ENCODE peak calls at places on chromosomes 2 and 18, in six cellular contexts. C is iPS DF 6.9; S is breast epithelium; Q is CD8-positive, alpha-beta T cell; M is A673; E is neural progenitor cell. Z is an unnamed sample.

GRCh38 chr2:239858179-239858578 is 167.0 kb downstream of the NDUFA10 start:
- DNase-seq in C (no peak), E (peak; percentile 84), Q (no peak), M (no peak), S (no peak), Z (no peak)

GRCh38 chr2:230671117-230671516 is 41.5 kb upstream of the CAB39 start:
- DNase-seq in S (no peak), M (no peak), Q (no peak), E (no peak), C (no peak), Z (no peak)

GRCh38 chr18:12485479-12486105 is 77.9 kb downstream of the PRELID3A start:
- DNase-seq in C (no peak), Q (no peak), E (no peak), S (no peak), M (no peak), Z (no peak)

GRCh38 chr2:72973566-72974435 is 56.5 kb downstream of the EMX1 start:
- DNase-seq in M (peak; percentile 81), E (peak; percentile 89), C (peak; percentile 58), Q (no peak), S (no peak), Z (peak; percentile 96)

GRCh38 chr2:218805627-218806026 is 23.7 kb downstream of the CYP27A1 start:
- DNase-seq in C (no peak), S (peak; percentile 17), E (no peak), M (peak; percentile 55), Q (no peak), Z (no peak)

GRCh38 chr2:45992746-45993475 is 304.3 kb upstream of the EPAS1 start:
- DNase-seq in C (no peak), Q (no peak), E (no peak), S (no peak), M (no peak), Z (no peak)

GRCh38 chr2:172311921-172312345 is 115.5 kb upstream of the ITGA6 start:
- DNase-seq in Q (no peak), S (peak; percentile 24), C (no peak), M (no peak), E (no peak), Z (peak; percentile 71)

GRCh38 chr18:69757733-69758132 is 189.9 kb downstream of the CD226 start:
- DNase-seq in S (no peak), Q (no peak), M (peak; percentile 25), E (peak; percentile 23), C (peak; percentile 20), Z (no peak)

GRCh38 chr2:79512442-79513401 is at the start of gene CTNNA2:
- DNase-seq in M (peak; percentile 77), C (peak; percentile 68), Q (no peak), S (no peak), E (peak; percentile 98), Z (peak; percentile 98)

GRCh38 chr2:37890893-37891495 is 34.1 kb upstream of the RMDN2 start:
- DNase-seq in M (peak; percentile 76), E (peak; percentile 87), Q (peak; percentile 27), S (peak; percentile 35), C (peak; percentile 68), Z (peak; percentile 81)

GRCh38 chr2:223602972-223603371 is 811 bp upstream of the SCG2 start:
- DNase-seq in C (no peak), E (no peak), M (peak; percentile 24), Q (no peak), S (no peak), Z (no peak)

GRCh38 chr2:120541972-120542670 is 193.5 kb upstream of the GLI2 start:
- DNase-seq in Q (no peak), E (no peak), C (no peak), S (no peak), M (no peak), Z (no peak)

GRCh38 chr2:143974262-143974661 is 545.7 kb downstream of the ZEB2 start:
- DNase-seq in S (no peak), M (no peak), E (no peak), C (no peak), Q (no peak), Z (no peak)

GRCh38 chr2:233714164-233714563 is 1.5 kb downstream of the UGT1A5 start:
- DNase-seq in C (no peak), Q (no peak), S (no peak), M (no peak), E (no peak), Z (no peak)

GRCh38 chr2:187338679-187339121 is 109.4 kb downstream of the CALCRL start:
- DNase-seq in M (no peak), S (no peak), C (no peak), Q (no peak), E (peak; percentile 15), Z (no peak)

GRCh38 chr2:83827618-83828017 is 631.5 kb downstream of the SUCLG1 start:
- DNase-seq in Q (no peak), S (no peak), E (no peak), M (no peak), C (no peak), Z (no peak)

GRCh38 chr2:235850289-235850688 is 317.9 kb downstream of the GBX2 start:
- DNase-seq in E (no peak), C (no peak), Q (no peak), M (no peak), S (no peak), Z (no peak)

GRCh38 chr2:9234680-9235387 is 28.2 kb downstream of the ASAP2 start:
- DNase-seq in C (no peak), E (no peak), Q (no peak), S (no peak), M (peak; percentile 92), Z (peak; percentile 91)

GRCh38 chr2:214382229-214382628 is 28.6 kb upstream of the VWC2L start:
- DNase-seq in M (no peak), S (no peak), E (no peak), Q (no peak), C (no peak), Z (no peak)

GRCh38 chr18:56727399-56727798 is 76.2 kb downstream of the WDR7 start:
- DNase-seq in E (no peak), C (no peak), S (no peak), Q (no peak), M (no peak), Z (no peak)

GRCh38 chr18:77035380-77035779 is 97.2 kb downstream of the MBP start:
- DNase-seq in C (no peak), Q (no peak), E (no peak), S (no peak), M (no peak), Z (no peak)

GRCh38 chr2:177093384-177093783 is 119.2 kb upstream of the HNRNPA3 start:
- DNase-seq in M (no peak), S (no peak), Q (no peak), C (no peak), E (no peak), Z (peak; percentile 15)

GRCh38 chr2:216497382-216497781 is 1.3 kb upstream of the RPL37A start:
- DNase-seq in Q (no peak), C (no peak), E (no peak), S (no peak), M (no peak), Z (no peak)

GRCh38 chr2:188345439-188345838 is 53.8 kb downstream of the GULP1 start:
- DNase-seq in M (no peak), Q (no peak), E (no peak), C (no peak), S (no peak), Z (no peak)

GRCh38 chr2:149598014-149598395 is 10.4 kb upstream of the MMADHC start:
- DNase-seq in Q (no peak), S (no peak), M (no peak), E (no peak), C (no peak), Z (no peak)

GRCh38 chr2:168529054-168529833 is 73.2 kb downstream of the CERS6 start:
- DNase-seq in M (no peak), E (no peak), Q (no peak), C (no peak), S (no peak), Z (no peak)

GRCh38 chr2:8203354-8203753 is 478.5 kb upstream of the ID2 start:
- DNase-seq in Q (no peak), E (no peak), M (no peak), S (no peak), C (no peak), Z (no peak)

GRCh38 chr2:216188956-216189355 is 79.8 kb downstream of the XRCC5 start:
- DNase-seq in C (no peak), S (no peak), Q (no peak), E (no peak), M (peak; percentile 22), Z (peak; percentile 36)

GRCh38 chr2:159795781-159796667 is 2.0 kb downstream of the CD302 start:
- DNase-seq in M (no peak), S (no peak), E (no peak), C (no peak), Q (no peak), Z (peak; percentile 65)

GRCh38 chr2:97712693-97713295 is 582 bp upstream of the ZAP70 start:
- DNase-seq in E (no peak), M (no peak), C (no peak), S (no peak), Q (no peak), Z (peak; percentile 66)

GRCh38 chr2:10028988-10029874 is 14.1 kb upstream of the KLF11 start:
- DNase-seq in C (no peak), E (peak; percentile 59), M (peak; percentile 54), Q (no peak), S (no peak), Z (peak; percentile 75)

GRCh38 chr2:109123586-109124201 is 5.3 kb upstream of the SH3RF3 start:
- DNase-seq in Q (no peak), C (no peak), E (no peak), M (no peak), S (no peak), Z (no peak)

GRCh38 chr2:20627712-20628380 is 23.1 kb downstream of the HS1BP3 start:
- DNase-seq in C (no peak), E (no peak), Q (no peak), S (no peak), M (no peak), Z (peak; percentile 48)

GRCh38 chr18:55287935-55288868 is 299.8 kb downstream of the TCF4 start:
- DNase-seq in M (no peak), S (no peak), E (no peak), Q (no peak), C (no peak), Z (no peak)
- H3K4me1 ChIP-seq in M (peaks cover 33% of the 10 kb centered on the region), S (no peaks in the 10 kb centered on the region), E (peaks cover 9% of the 10 kb centered on the region), Q (no peaks in the 10 kb centered on the region), C (no peaks in the 10 kb centered on the region), Z (peaks cover 3% of the 10 kb centered on the region)

GRCh38 chr2:96548558-96549465 is 12.3 kb downstream of the ARID5A start:
- DNase-seq in C (no peak), S (no peak), M (no peak), Q (no peak), E (no peak), Z (peak; percentile 65)
- H3K4me1 ChIP-seq in C (peaks cover 3% of the 10 kb centered on the region), S (no peaks in the 10 kb centered on the region), M (no peaks in the 10 kb centered on the region), Q (peaks cover 43% of the 10 kb centered on the region), E (no peaks in the 10 kb centered on the region), Z (peaks cover 14% of the 10 kb centered on the region)

GRCh38 chr18:24013061-24013460 is 1.5 kb upstream of the TTC39C start:
- DNase-seq in S (no peak), M (no peak), E (no peak), Q (no peak), C (no peak), Z (no peak)
- H3K4me1 ChIP-seq in S (peaks cover 6% of the 10 kb centered on the region), M (peaks cover 15% of the 10 kb centered on the region), E (peaks cover 7% of the 10 kb centered on the region), Q (peaks cover 78% of the 10 kb centered on the region), C (peaks cover 2% of the 10 kb centered on the region), Z (peaks cover 21% of the 10 kb centered on the region)

DNA sequence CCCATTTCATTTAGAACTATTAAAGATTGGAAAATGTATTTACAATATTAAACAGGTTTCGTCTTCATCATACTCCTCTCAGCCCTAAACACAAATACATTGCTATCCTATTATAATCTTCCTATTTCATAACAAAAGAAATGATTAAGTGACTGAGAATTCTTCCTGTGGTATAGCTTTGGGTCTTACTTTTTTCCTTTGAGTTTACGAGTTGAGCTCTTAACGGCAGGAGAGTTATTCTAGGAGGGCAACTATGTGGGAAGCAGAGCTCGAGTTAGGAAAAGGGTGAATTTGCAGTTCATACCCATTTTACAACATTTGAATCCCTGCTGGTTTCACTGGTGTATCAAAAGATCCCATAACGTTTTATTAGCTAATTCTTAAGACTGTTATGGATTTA is 105.0 kb downstream of the FIGN start:
- DNase-seq in C (no peak), S (no peak), M (no peak), Q (no peak), E (no peak), Z (no peak)
- H3K4me1 ChIP-seq in C (no peaks in the 10 kb centered on the region), S (no peaks in the 10 kb centered on the region), M (no peaks in the 10 kb centered on the region), Q (no peaks in the 10 kb centered on the region), E (peaks cover 11% of the 10 kb centered on the region), Z (no peaks in the 10 kb centered on the region)

Z was measured in osteoblast.